ENCODE peak calls at places on chromosomes 5 and 9, in seven cellular contexts. S is tibial nerve, I is GM13977, T is progenitor cell of endocrine pancreas, K is astrocyte of the spinal cord, C is heart left ventricle, X is fibroblast of pulmonary artery. F is an unnamed sample.

GRCh38 chr9:126301985-126302603 is 24.5 kb upstream of the MVB12B start:
- DNase-seq in S (peak; percentile 23), I (peak; percentile 64), T (no peak), K (peak; percentile 61), C (peak; percentile 59), X (peak; percentile 66), F (peak; percentile 80)

GRCh38 chr5:115801984-115802383 is 14.5 kb downstream of the CDO1 start:
- DNase-seq in S (no peak), I (no peak), T (no peak), K (no peak), C (no peak), X (no peak), F (no peak)

GRCh38 chr5:56369333-56369947 is 136.3 kb upstream of the ANKRD55 start:
- DNase-seq in S (no peak), I (no peak), T (no peak), K (no peak), C (no peak), X (peak; percentile 96), F (no peak)

GRCh38 chr5:28269978-28270377 is 1231.6 kb upstream of the CDH9 start:
- DNase-seq in S (no peak), I (no peak), T (no peak), K (no peak), C (no peak), X (no peak), F (no peak)

GRCh38 chr5:158560170-158560569 is 539.5 kb downstream of the EBF1 start:
- DNase-seq in S (no peak), I (peak; percentile 60), T (no peak), K (peak; percentile 12), C (peak; percentile 42), X (no peak), F (no peak)

GRCh38 chr9:135924628-135925338 is 17.4 kb upstream of the CAMSAP1 start:
- DNase-seq in S (no peak), I (no peak), T (no peak), K (no peak), C (no peak), X (no peak), F (no peak)

GRCh38 chr5:131270809-131271208 is 7.0 kb downstream of the CDC42SE2 start:
- DNase-seq in S (no peak), I (no peak), T (no peak), K (peak; percentile 32), C (no peak), X (no peak), F (no peak)

GRCh38 chr5:73768-74502 is 18.0 kb upstream of the PLEKHG4B start:
- DNase-seq in S (no peak), I (no peak), T (no peak), K (no peak), C (no peak), X (no peak), F (peak; percentile 73)

GRCh38 chr9:79403495-79403894 is 168.3 kb upstream of the TLE4 start:
- DNase-seq in S (no peak), I (no peak), T (no peak), K (no peak), C (no peak), X (no peak), F (no peak)

GRCh38 chr5:32498484-32498883 is 53.9 kb upstream of the ZFR start:
- DNase-seq in S (no peak), I (no peak), T (no peak), K (no peak), C (no peak), X (no peak), F (no peak)

GRCh38 chr9:69877852-69878507 is 57.4 kb downstream of the CFAP95 start:
- DNase-seq in S (no peak), I (peak; percentile 15), T (no peak), K (peak; percentile 58), C (no peak), X (peak; percentile 68), F (no peak)

GRCh38 chr5:56327810-56328209 is 94.7 kb upstream of the ANKRD55 start:
- DNase-seq in S (no peak), I (peak; percentile 40), T (no peak), K (no peak), C (no peak), X (no peak), F (no peak)

GRCh38 chr9:125137200-125137599 is 6.1 kb downstream of the SCAI start:
- DNase-seq in S (no peak), I (no peak), T (no peak), K (peak; percentile 79), C (no peak), X (no peak), F (no peak)

DNA sequence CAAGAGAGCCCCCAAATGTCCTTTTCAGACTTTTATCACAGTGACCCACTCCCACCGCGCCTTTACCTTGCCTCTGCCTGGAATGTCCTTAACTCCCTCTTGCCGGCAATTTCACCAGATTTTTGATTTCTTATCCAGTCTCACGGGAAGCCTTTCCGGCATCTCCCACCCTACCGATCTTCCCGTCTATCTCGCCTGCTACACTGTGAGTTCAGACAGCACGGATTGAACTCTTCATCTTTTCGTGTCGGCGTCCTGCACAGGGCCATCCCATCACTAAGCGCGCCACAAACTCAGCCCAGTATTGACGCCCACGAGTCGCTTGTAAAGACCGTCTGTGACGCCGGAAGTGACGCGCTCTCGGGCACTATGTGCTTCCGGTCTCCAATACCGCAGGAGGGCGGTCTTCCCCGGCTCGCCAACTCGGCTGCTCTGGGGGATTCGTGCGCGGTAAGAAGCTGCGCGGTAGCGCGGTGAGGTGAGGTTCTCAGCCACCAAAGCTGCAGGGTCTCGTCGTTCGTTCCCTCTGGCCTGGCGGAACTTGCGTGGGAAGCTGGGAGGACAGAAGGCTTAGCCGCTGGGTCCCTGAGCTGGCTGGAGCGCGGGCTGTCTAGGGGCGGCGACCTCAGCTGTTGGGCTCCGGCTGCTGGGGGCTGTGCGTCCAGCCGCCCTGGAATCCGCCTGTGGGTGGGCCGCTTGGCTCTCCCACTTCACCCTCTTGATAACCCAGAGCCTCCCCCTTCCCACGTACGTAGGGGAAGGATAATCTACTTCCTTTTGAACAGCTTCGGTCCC is at the start of gene ZCCHC9:
- DNase-seq in S (peak; percentile 83), I (peak; percentile 87), T (peak; percentile 83), K (peak; percentile 96), C (peak; percentile 93), X (peak; percentile 97), F (peak; percentile 95)
- TF ChIP-seq CTCF in S (peak; percentile 20), I (no peak), T (peak; percentile 41), K (peak; percentile 16), C (peak; percentile 55), X (peak; percentile 30), F (peak; percentile 48)

GRCh38 chr5:77775773-77776605 is at the start of gene TBCA:
- DNase-seq in S (peak; percentile 65), I (peak; percentile 87), T (peak; percentile 80), K (peak; percentile 93), C (peak; percentile 90), X (peak; percentile 95), F (peak; percentile 96)
- TF ChIP-seq CTCF in S (peak; percentile 14), I (peak; percentile 32), T (peak; percentile 51), K (no peak), C (peak; percentile 48), X (no peak), F (peak; percentile 39)

GRCh38 chr5:143536364-143536763 is 132.9 kb upstream of the NR3C1 start:
- DNase-seq in S (no peak), I (no peak), T (no peak), K (peak; percentile 95), C (peak; percentile 24), X (peak; percentile 98), F (no peak)
- TF ChIP-seq CTCF in S (no peak), I (no peak), T (no peak), K (no peak), C (no peak), X (no peak), F (no peak)

DNA sequence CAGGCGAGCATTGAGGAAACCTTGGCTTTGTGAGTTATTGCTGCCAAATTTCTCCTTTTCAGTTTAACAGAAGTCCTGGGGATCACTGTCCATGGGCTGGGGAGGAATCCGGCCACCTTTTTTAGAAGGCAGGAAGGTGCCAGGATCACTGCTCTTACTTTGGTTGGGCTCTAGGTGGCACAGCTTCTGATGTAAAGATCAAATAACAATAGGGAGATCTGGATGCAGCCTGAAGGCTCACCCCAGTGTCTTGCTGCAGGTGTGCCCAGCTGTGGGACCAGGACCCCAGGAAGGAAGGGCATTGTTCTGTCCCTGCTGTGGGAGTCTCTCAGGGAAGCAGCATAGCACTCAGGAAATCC is 69.5 kb downstream of the DAB2IP start:
- DNase-seq in S (no peak), I (no peak), T (no peak), K (no peak), C (no peak), X (peak; percentile 16), F (no peak)
- TF ChIP-seq CTCF in S (no peak), I (no peak), T (no peak), K (peak; percentile 35), C (peak; percentile 13), X (peak; percentile 25), F (peak; percentile 35)

GRCh38 chr5:139193928-139194327 is 4.2 kb downstream of the SIL1 start:
- DNase-seq in S (no peak), I (no peak), T (no peak), K (no peak), C (no peak), X (no peak), F (no peak)
- TF ChIP-seq CTCF in S (peak; percentile 6), I (no peak), T (peak; percentile 42), K (peak; percentile 25), C (peak; percentile 20), X (peak; percentile 41), F (peak; percentile 27)

GRCh38 chr5:118956727-118957126 is 31.6 kb downstream of the DTWD2 start:
- DNase-seq in S (no peak), I (no peak), T (no peak), K (peak; percentile 32), C (no peak), X (peak; percentile 28), F (no peak)

GRCh38 chr5:118953652-118954005 is 34.7 kb downstream of the DTWD2 start:
- DNase-seq in S (no peak), I (no peak), T (no peak), K (no peak), C (no peak), X (no peak), F (no peak)

DNA sequence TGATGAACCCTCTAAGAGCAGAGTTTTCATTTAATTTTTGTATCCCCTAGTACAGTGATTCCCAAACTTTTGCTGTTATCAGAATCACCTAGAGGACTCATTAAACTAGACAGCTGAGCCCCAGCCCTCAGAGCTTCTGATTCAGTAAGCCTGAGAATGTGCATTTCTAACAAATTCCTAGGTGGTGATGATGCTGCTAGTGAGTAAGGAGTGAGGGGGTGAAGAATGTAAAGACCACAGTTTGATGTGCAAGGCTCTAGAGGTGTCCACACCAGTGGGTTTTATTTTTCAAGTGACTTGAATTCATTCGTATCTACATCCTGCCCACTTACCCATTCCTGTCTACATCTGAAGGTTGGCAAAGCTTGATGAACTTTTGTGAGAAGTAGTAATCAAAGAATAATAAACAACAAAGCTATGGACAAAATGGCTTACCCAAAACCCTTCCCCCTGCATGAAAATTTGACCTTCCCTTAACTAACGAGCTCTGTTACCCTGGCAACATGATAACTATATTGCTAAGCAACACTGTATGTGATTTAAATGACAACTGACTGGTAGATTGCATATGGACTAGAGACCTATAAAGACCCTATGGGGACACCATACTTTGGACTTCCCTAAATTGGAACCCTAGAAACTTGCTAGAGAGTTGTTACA is 35.2 kb downstream of the DTWD2 start:
- DNase-seq in S (no peak), I (no peak), T (no peak), K (no peak), C (no peak), X (no peak), F (no peak)
- TF ChIP-seq CTCF in S (no peak), I (no peak), T (no peak), K (no peak), C (no peak), X (no peak), F (no peak)